ENCODE peak calls at places on chromosomes 4 and X, in nine cellular contexts. R is breast epithelium; P is MM.1S; L is CD4-positive, alpha-beta memory T cell; A is mesenchymal stem cell; K is lower lobe of right lung; U is upper lobe of left lung; T is CD4-positive, CD25-positive, alpha-beta regulatory T cell; M is IMR-90. Y is an unnamed sample. For H3K4me1, the result is how much of the 10 kb centered on the place peaks cover.

GRCh38 chr4:69984030-69984443 is 11.7 kb upstream of the STATH start:
- DNase-seq in R (no peak), P (peak), L (no peak), A (no peak), K (no peak), U (no peak), T (no peak), M (no peak), Y (no peak)

GRCh38 chrX:1423215-1423614 is 29.5 kb downstream of the ASMTL start:
- DNase-seq in R (no peak), P (no peak), L (no peak), A (no peak), K (peak), U (no peak), T (no peak), M (no peak), Y (no peak)

GRCh38 chr4:45442466-45442865 is 681.4 kb downstream of the GABRG1 start:
- DNase-seq in R (no peak), P (peak), L (no peak), A (peak), K (no peak), U (no peak), T (no peak), M (no peak), Y (no peak)

GRCh38 chr4:185774076-185774731 is 37.8 kb downstream of the SORBS2 start:
- DNase-seq in R (no peak), P (no peak), L (no peak), A (peak), K (no peak), U (no peak), T (no peak), M (no peak), Y (peak)

GRCh38 chrX:16892504-16893362 is 22.6 kb upstream of the RBBP7 start:
- DNase-seq in R (peak), P (peak), L (peak), A (peak), K (peak), U (no peak), T (peak), M (peak), Y (peak)

GRCh38 chr4:89723096-89723495 is 113.9 kb downstream of the SNCA start:
- DNase-seq in R (no peak), P (no peak), L (no peak), A (no peak), K (no peak), U (no peak), T (no peak), M (no peak), Y (no peak)

GRCh38 chr4:180164799-180165198 is 2078.4 kb upstream of the TENM3 start:
- DNase-seq in R (no peak), P (no peak), L (no peak), A (peak), K (no peak), U (no peak), T (no peak), M (peak), Y (no peak)

GRCh38 chr4:61572160-61572559 is 372.0 kb downstream of the ADGRL3 start:
- DNase-seq in R (no peak), P (peak), L (no peak), A (peak), K (no peak), U (no peak), T (no peak), M (peak), Y (no peak)

GRCh38 chr4:156638332-156638731 is 333.3 kb downstream of the PDGFC start:
- DNase-seq in R (no peak), P (no peak), L (no peak), A (no peak), K (no peak), U (no peak), T (no peak), M (peak), Y (no peak)

GRCh38 chr4:21645776-21646175 is 302.8 kb downstream of the KCNIP4 start:
- DNase-seq in R (no peak), P (no peak), L (no peak), A (no peak), K (no peak), U (no peak), T (no peak), M (no peak), Y (no peak)

GRCh38 chrX:151687635-151688034 is 7.6 kb upstream of the PRRG3 start:
- DNase-seq in R (no peak), P (no peak), L (no peak), A (no peak), K (no peak), U (no peak), T (no peak), M (no peak), Y (no peak)

GRCh38 chrX:136251042-136251991 is at the start of gene MAP7D3:
- DNase-seq in R (peak), P (peak), L (peak), A (peak), K (peak), U (peak), T (peak), M (peak), Y (peak)

GRCh38 chr4:141013899-141014298 is 119.4 kb downstream of the RNF150 start:
- DNase-seq in R (no peak), P (no peak), L (no peak), A (no peak), K (no peak), U (no peak), T (no peak), M (no peak), Y (no peak)

GRCh38 chrX:25596881-25597280 is 541.3 kb upstream of the MAGEB18 start:
- DNase-seq in R (no peak), P (no peak), L (no peak), A (no peak), K (no peak), U (no peak), T (no peak), M (no peak), Y (no peak)

GRCh38 chr4:111334356-111334755 is 711.5 kb upstream of the PITX2 start:
- DNase-seq in R (no peak), P (no peak), L (no peak), A (no peak), K (no peak), U (no peak), T (no peak), M (peak), Y (no peak)

DNA sequence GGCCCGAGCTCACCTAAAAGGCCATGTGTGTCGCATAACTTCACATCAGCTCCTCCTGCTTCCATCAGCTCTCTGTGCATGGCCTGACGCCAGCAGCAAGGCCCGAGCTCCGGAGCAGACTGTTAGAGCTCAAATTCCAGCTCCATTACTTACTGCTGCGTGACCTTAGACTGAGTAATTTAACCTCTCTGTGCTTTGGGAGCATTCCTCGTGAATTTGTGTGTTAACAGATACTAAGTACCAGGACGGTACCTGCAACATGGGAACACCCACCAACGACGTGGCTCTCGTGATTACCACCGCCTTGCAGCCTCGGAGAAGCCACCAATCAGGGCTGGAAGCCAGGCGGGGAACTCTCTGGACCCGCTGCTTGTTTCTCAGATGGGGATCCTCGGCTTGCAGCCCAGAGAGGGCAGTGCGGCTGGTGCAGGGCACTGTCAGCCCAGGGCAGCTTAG is 12.9 kb downstream of the LETM1 start:
- DNase-seq in R (no peak), P (no peak), L (no peak), A (peak), K (no peak), U (peak), T (no peak), M (peak), Y (no peak)
- H3K27ac ChIP-seq in R (no peak), P (no peak), L (no peak), A (peak), K (no peak), U (no peak), T (no peak), M (peak), Y (no peak)

GRCh38 chrX:107677909-107678308 is 49.6 kb downstream of the PRPS1 start:
- DNase-seq in R (no peak), P (no peak), L (no peak), A (peak), K (no peak), U (no peak), T (no peak), M (no peak), Y (no peak)

GRCh38 chrX:107675365-107675654 is 47.0 kb downstream of the PRPS1 start:
- DNase-seq in R (no peak), P (no peak), L (no peak), A (no peak), K (no peak), U (no peak), T (no peak), M (no peak), Y (no peak)

GRCh38 chrX:107677501-107677901 is 49.2 kb downstream of the PRPS1 start:
- DNase-seq in R (no peak), P (no peak), L (no peak), A (peak), K (no peak), U (no peak), T (no peak), M (no peak), Y (no peak)

GRCh38 chrX:107675823-107676555 is 47.7 kb downstream of the PRPS1 start:
- DNase-seq in R (no peak), P (peak), L (peak), A (peak), K (peak), U (no peak), T (peak), M (peak), Y (peak)

GRCh38 chrX:107676559-107677378 is 48.5 kb downstream of the PRPS1 start:
- DNase-seq in R (peak), P (peak), L (peak), A (peak), K (peak), U (peak), T (peak), M (peak), Y (peak)
- H3K4me1 ChIP-seq in R (under half), P (under half), L (half or more), A (under half), K (half or more), U (half or more), T (half or more), M (under half), Y (under half)

GRCh38 chrX:68846536-68846935 is 17.7 kb downstream of the EFNB1 start:
- DNase-seq in R (no peak), P (no peak), L (no peak), A (peak), K (no peak), U (no peak), T (no peak), M (peak), Y (no peak)

GRCh38 chrX:68842781-68843581 is 14.2 kb downstream of the EFNB1 start:
- DNase-seq in R (no peak), P (no peak), L (no peak), A (no peak), K (peak), U (no peak), T (no peak), M (peak), Y (no peak)

GRCh38 chrX:68841251-68842049 is 12.6 kb downstream of the EFNB1 start:
- DNase-seq in R (no peak), P (no peak), L (no peak), A (no peak), K (peak), U (peak), T (no peak), M (no peak), Y (no peak)

GRCh38 chrX:68842351-68842750 is 13.5 kb downstream of the EFNB1 start:
- DNase-seq in R (no peak), P (no peak), L (no peak), A (no peak), K (no peak), U (no peak), T (no peak), M (no peak), Y (no peak)

GRCh38 chrX:68843992-68844391 is 15.2 kb downstream of the EFNB1 start:
- DNase-seq in R (no peak), P (no peak), L (no peak), A (no peak), K (no peak), U (no peak), T (no peak), M (no peak), Y (no peak)
- H3K27ac ChIP-seq in R (no peak), P (no peak), L (no peak), A (no peak), K (no peak), U (no peak), T (no peak), M (no peak), Y (no peak)

DNA sequence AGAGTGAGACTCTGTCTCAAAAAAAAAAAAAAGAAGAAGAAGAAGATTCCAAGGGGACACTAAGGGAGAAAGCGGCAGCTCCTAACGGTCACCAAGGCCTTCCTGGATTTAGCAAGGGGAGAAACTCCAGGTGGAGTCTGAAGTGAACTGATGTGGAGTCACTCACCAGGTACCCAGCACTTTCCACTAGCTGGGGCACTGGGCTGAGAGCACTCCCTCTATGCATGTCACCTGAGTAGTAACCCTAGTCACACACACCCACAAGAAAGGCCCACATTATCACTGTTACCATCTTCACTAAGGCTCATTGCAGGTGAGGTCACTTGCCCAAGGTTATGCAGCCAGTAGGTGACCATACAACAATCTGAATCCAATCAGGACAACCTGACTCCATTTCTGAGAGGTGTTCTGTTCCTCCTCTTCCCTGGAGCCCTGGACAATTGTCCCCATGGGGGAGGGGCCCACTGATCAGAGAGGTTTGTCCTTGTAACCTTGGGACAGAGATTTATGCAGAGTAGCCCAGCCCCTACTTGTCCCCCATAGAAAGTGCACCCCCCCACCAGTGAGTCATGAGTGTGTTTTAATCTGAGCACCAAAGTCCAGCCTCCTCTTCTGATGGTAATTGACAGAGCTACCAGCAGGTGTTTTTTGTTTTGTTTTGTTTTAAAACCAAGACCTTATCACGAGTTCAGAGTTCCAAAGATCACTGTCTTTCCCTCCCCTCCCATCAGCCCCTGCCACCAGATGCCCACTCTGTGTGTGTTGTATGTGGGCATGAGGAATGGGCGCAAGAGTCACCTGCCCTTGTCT is 5.9 kb upstream of the SASH3 start:
- DNase-seq in R (no peak), P (peak), L (no peak), A (no peak), K (no peak), U (no peak), T (no peak), M (no peak), Y (no peak)
- H3K4me1 ChIP-seq in R (under half), P (half or more), L (half or more), A (under half), K (under half), U (under half), T (half or more), M (under half), Y (under half)

DNA sequence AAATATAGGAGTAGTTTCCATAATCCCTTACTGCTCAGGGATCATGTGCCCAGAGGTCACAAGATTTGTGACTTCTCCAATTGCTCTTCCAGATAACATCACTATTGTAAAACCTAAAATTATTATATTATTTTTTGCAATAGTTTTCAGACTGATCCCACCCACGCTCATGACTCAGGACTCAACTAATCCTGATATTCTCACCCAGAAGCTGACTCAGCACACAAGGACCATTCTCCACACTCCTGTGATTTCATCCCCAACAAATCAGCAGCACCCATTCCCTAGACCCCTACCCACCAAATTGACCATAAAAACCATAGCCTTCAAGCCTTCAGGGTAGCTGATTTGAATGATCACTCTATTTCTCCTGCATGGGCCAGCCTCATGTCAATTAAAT is 24.0 kb upstream of the RPL34 start:
- DNase-seq in R (no peak), P (no peak), L (no peak), A (no peak), K (no peak), U (no peak), T (no peak), M (peak), Y (no peak)
- H3K27ac ChIP-seq in R (no peak), P (no peak), L (no peak), A (no peak), K (no peak), U (no peak), T (no peak), M (no peak), Y (no peak)

Y was measured in right cardiac atrium.